ENCODE peak calls at places on chromosomes 13 and 19, in nine cellular contexts. L, I, D, B, U, Y, K, A and E are unnamed samples.

GRCh38 chr13:110340812-110341444 is 33.8 kb downstream of the COL4A2 start:
- DNase-seq in L (peak), D (peak), K (peak), I (peak), A (peak), Y (no peak), U (peak), B (peak), E (peak)

GRCh38 chr13:92716749-92717148 is 509.9 kb upstream of the GPC6 start:
- DNase-seq in Y (no peak), A (no peak), U (no peak), I (no peak), D (no peak), K (no peak), L (no peak), B (no peak), E (no peak)

GRCh38 chr13:77437267-77437666 is 98.2 kb upstream of the SCEL start:
- DNase-seq in U (no peak), I (no peak), K (no peak), Y (no peak), B (no peak), A (no peak), D (no peak), L (no peak), E (no peak)

GRCh38 chr19:31938675-31939074 is 406.7 kb upstream of the ZNF507 start:
- DNase-seq in B (no peak), A (no peak), Y (no peak), I (no peak), U (no peak), L (no peak), K (no peak), D (no peak), E (no peak)

GRCh38 chr13:112683581-112683980 is 6.3 kb upstream of the ATP11A start:
- DNase-seq in I (no peak), D (no peak), A (no peak), L (peak), U (no peak), Y (no peak), K (no peak), B (no peak), E (no peak)

GRCh38 chr19:17488593-17489391 is 18.5 kb downstream of the SLC27A1 start:
- DNase-seq in A (peak), I (peak), U (peak), D (peak), B (peak), L (peak), Y (peak), K (peak), E (peak)

GRCh38 chr19:10454267-10454666 is 33.9 kb downstream of the PDE4A start:
- DNase-seq in D (no peak), B (no peak), Y (no peak), I (no peak), K (no peak), A (no peak), U (no peak), L (no peak), E (no peak)

GRCh38 chr13:113407531-113408393 is 43.8 kb upstream of the GRTP1 start:
- DNase-seq in B (no peak), Y (no peak), I (no peak), U (no peak), L (peak), A (no peak), K (no peak), D (peak), E (no peak)

GRCh38 chr19:6116749-6117430 is 6.6 kb upstream of the RFX2 start:
- DNase-seq in D (no peak), U (no peak), Y (no peak), B (no peak), I (no peak), L (no peak), K (no peak), A (peak), E (no peak)

GRCh38 chr19:10191347-10191746 is 3.4 kb downstream of the DNMT1 start:
- DNase-seq in U (peak), K (peak), D (no peak), A (no peak), L (no peak), I (no peak), B (peak), Y (no peak), E (peak)

GRCh38 chr19:9057505-9058258 is 29.2 kb upstream of the OR1M1 start:
- DNase-seq in Y (no peak), L (no peak), A (no peak), U (no peak), K (no peak), B (no peak), D (no peak), I (no peak), E (no peak)

DNA sequence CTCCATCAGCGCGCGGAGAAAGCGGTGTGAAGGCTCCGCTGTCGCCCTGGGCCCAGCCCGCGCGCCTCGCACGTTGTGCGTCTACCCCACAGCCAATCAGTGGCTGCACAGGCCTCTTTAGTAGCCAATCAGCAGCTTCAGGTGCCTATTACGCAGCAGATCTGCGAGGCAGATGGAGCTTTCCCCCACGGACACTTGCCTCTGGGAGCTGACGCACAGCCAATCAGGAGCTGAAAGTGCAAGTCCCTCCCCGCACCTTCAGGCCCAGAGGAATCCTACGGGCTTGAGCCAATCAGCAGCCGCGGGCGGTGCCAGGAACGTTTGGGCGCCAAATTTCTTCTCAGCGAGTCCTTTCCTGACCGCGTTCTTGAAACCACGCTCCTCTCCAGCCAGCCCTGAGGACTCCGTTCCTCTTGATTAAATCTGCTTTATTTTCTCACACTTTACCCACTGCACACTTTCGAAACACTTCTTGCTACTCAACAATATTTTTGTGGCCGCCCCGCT is 39.9 kb downstream of the SIGLEC7 start:
- DNase-seq in B (no peak), Y (no peak), A (no peak), I (no peak), D (no peak), L (peak), K (no peak), U (no peak), E (no peak)
- TF ChIP-seq POLR2A in B (no peak), Y (no peak), A (no peak), I (no peak), D (no peak), L (no peak), K (no peak), U (no peak), E (no peak)

GRCh38 chr19:12802267-12803106 is 618 bp downstream of the THSD8 start:
- DNase-seq in K (no peak), U (no peak), L (no peak), B (no peak), Y (no peak), A (no peak), I (no peak), D (no peak), E (peak)

GRCh38 chr19:12804051-12804450 is 2.2 kb downstream of the THSD8 start:
- DNase-seq in I (no peak), L (no peak), K (no peak), U (no peak), D (no peak), A (no peak), B (no peak), Y (no peak), E (peak)

GRCh38 chr19:12800873-12801465 is 631 bp downstream of the PRDX2 start:
- DNase-seq in I (no peak), Y (no peak), A (peak), B (peak), K (no peak), D (peak), U (no peak), L (peak), E (peak)

GRCh38 chr19:12801466-12802266 is at the start of the genes PRDX2 and THSD8:
- DNase-seq in I (peak), B (peak), K (peak), L (peak), A (peak), Y (no peak), U (no peak), D (peak), E (peak)

GRCh38 chr19:12806242-12807131 is at the start of gene RNASEH2A:
- DNase-seq in K (peak), L (peak), U (peak), I (peak), A (peak), Y (peak), B (peak), D (peak), E (peak)
- TF ChIP-seq POLR2A in K (no peak), L (no peak), U (no peak), I (no peak), A (no peak), Y (peak), B (peak), D (no peak), E (no peak)

GRCh38 chr19:41302624-41303351 is 7.2 kb upstream of the CCDC97 start:
- DNase-seq in D (no peak), A (peak), L (no peak), B (no peak), U (no peak), K (no peak), Y (no peak), I (peak), E (no peak)
- TF ChIP-seq POLR2A in D (no peak), A (no peak), L (no peak), B (no peak), U (no peak), K (no peak), Y (no peak), I (no peak), E (no peak)

DNA sequence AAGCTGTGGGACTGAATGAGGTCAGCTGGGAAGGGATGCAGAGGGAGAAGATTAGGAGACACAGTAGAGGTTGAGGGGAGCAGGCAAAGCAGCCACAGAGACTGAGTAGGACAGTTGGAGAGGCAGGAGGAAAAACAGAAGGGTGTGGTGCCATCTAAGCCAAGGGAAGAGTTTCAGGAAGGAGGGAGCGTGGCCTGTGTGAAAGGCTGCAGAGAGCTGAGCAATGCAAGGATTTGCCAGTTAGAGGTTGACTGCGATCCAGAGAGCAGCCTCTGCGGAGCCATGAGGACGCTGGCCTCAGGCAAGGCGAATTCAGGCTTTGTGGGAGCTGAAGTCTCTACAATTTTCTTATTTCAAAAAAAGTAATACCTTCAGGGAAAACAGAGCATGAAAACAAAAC is 28.9 kb downstream of the SOX21 start:
- DNase-seq in K (no peak), U (no peak), Y (no peak), A (no peak), I (no peak), L (no peak), D (no peak), B (no peak), E (no peak)
- TF ChIP-seq POLR2A in K (no peak), U (no peak), Y (no peak), A (no peak), I (no peak), L (no peak), D (no peak), B (no peak), E (no peak)

DNA sequence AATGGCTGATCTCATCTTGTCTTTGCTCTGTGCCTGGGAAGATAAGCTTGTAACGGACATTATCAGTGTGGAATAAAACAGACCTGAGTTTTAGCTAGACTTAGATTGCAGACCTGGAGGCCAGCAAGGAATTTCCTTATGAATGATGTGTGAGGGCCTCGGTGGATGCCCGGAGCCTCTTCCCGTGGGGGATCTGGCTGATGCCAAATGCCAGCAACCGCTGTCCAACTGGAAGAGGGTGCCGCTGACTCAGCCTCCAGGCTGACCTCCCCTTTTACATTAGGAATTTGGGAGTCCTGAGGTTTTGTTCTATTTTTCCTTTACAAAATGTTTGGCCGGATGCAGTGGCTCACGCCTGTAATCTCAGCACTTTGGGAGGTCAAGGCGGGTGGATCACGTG is 19.6 kb upstream of the LILRA2 start:
- DNase-seq in B (no peak), D (no peak), L (peak), K (no peak), A (no peak), I (no peak), U (no peak), Y (no peak), E (no peak)
- TF ChIP-seq POLR2A in B (no peak), D (no peak), L (no peak), K (no peak), A (no peak), I (no peak), U (no peak), Y (no peak), E (no peak)

DNA sequence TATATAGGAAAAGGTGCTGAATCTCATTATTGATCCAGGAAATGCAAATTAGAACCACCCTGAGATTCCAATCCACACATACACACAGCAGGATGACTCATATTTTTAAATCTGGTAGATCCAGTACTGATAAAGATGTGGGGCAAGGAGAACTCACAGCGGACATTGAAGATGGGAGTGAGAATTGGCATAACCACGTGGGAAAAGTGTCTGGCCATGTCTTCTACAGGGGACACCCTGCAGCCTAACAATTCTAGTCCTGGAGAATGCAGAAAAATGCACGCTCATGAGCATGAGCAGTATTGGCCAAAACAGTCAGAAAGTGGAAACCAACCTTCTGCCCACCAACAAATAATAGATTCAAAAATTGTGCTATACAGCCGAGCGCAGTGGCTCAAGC is 13.5 kb upstream of the BCL3 start:
- DNase-seq in I (no peak), B (no peak), D (no peak), K (no peak), Y (no peak), L (no peak), A (no peak), U (no peak), E (no peak)
- TF ChIP-seq POLR2A in I (no peak), B (peak), D (no peak), K (no peak), Y (no peak), L (no peak), A (no peak), U (no peak), E (no peak)

DNA sequence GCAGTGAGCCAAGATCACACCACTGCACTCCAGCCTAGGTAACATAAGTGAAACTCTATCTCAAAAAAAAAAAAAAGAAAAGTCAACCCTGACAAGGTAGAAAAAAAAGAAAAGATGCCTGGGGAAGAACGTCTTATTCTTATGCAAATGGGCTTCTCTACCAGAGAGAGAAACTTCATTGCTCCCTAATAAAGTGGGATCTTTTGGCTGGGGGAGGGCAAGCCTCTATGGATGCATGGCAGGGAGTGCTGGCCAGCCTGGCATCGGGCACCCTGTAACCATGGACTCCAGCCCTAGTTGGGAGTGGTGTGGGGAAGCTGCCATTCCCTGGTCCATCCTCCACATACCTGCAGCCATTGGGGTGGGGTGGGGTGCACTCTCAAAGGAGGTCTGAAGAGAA is 30.7 kb upstream of the ZNF728 start:
- DNase-seq in I (no peak), B (no peak), Y (no peak), L (no peak), D (no peak), A (no peak), K (no peak), U (no peak), E (no peak)
- TF ChIP-seq POLR2A in I (no peak), B (no peak), Y (no peak), L (no peak), D (no peak), A (no peak), K (no peak), U (no peak), E (no peak)